ENCODE peak calls at places on chromosomes 2 and 18, in ten cellular contexts. M is AG08396; O is ecto neural progenitor cell; N is AG04449; B is stimulated activated CD8-positive, alpha-beta memory T cell treated with anti-CD3 and anti-CD28 coated beads, Interleukin-15, amount 100 ng/mL, for 24 hours; A is T-cell; I is psoas muscle; X is substantia nigra; Q is hippocampal formation; U is HTR-8/SVneo. E is an unnamed sample.

GRCh38 chr2:191322838-191323506 is 77.8 kb downstream of the MYO1B start:
- DNase-seq in N (no peak), I (no peak), M (no peak), A (no peak), Q (no peak), O (no peak), X (no peak), B (no peak), U (no peak), E (no peak)

GRCh38 chr18:63579643-63580042 is 7.5 kb upstream of the SERPINB13 start:
- DNase-seq in M (no peak), U (no peak), Q (no peak), B (no peak), X (no peak), N (no peak), I (no peak), A (no peak), O (no peak), E (no peak)

GRCh38 chr2:238404406-238405216 is 22.1 kb upstream of the ASB1 start:
- DNase-seq in A (no peak), B (no peak), Q (no peak), O (no peak), M (no peak), U (no peak), N (no peak), I (no peak), X (no peak), E (no peak)

GRCh38 chr2:98727758-98728718 is 2.9 kb downstream of the MGAT4A start:
- DNase-seq in O (no peak), A (no peak), N (no peak), Q (no peak), X (no peak), B (no peak), M (no peak), U (no peak), I (no peak), E (no peak)

GRCh38 chr2:132448771-132449170 is 32.2 kb downstream of the GPR39 start:
- DNase-seq in Q (peak; percentile 11), A (no peak), N (no peak), O (no peak), U (peak; percentile 30), B (no peak), I (no peak), X (no peak), M (peak; percentile 40), E (peak; percentile 33)

GRCh38 chr2:138830547-138830946 is 50.4 kb upstream of the NXPH2 start:
- DNase-seq in U (no peak), Q (no peak), N (no peak), O (no peak), M (no peak), B (no peak), A (no peak), X (no peak), I (no peak), E (peak; percentile 23)

GRCh38 chr2:207253946-207254345 is 88.2 kb upstream of the KLF7 start:
- DNase-seq in Q (no peak), I (no peak), A (no peak), U (peak; percentile 54), B (no peak), N (peak; percentile 92), X (no peak), M (peak; percentile 43), O (no peak), E (peak; percentile 87)

GRCh38 chr2:80546766-80547165 is 242.2 kb upstream of the LRRTM1 start:
- DNase-seq in N (no peak), M (no peak), A (no peak), O (no peak), Q (no peak), I (no peak), B (no peak), X (no peak), U (no peak), E (peak; percentile 68)

GRCh38 chr2:64807417-64807816 is 153.7 kb upstream of the SERTAD2 start:
- DNase-seq in U (peak; percentile 87), B (no peak), X (no peak), M (peak; percentile 83), I (no peak), N (peak; percentile 99), A (no peak), O (no peak), Q (no peak), E (peak; percentile 100)

GRCh38 chr2:198273670-198274069 is 469.3 kb downstream of the PLCL1 start:
- DNase-seq in U (no peak), N (no peak), O (no peak), A (no peak), B (no peak), Q (peak; percentile 53), M (no peak), X (no peak), I (no peak), E (peak; percentile 21)

GRCh38 chr2:115678129-115678528 is 1235.7 kb downstream of the DPP10 start:
- DNase-seq in X (no peak), U (no peak), Q (no peak), B (no peak), A (no peak), O (no peak), N (no peak), I (no peak), M (no peak), E (no peak)

GRCh38 chr2:144455979-144456378 is 63.9 kb downstream of the ZEB2 start:
- DNase-seq in N (no peak), X (no peak), Q (no peak), A (no peak), B (no peak), O (no peak), M (no peak), U (no peak), I (no peak), E (no peak)

GRCh38 chr2:24317491-24317920 is 42.8 kb downstream of the ITSN2 start:
- DNase-seq in I (no peak), N (no peak), M (no peak), B (no peak), Q (no peak), U (no peak), O (no peak), X (no peak), A (no peak), E (no peak)

GRCh38 chr2:10072656-10073480 is 7.3 kb downstream of the CYS1 start:
- DNase-seq in A (peak; percentile 72), B (peak; percentile 47), Q (peak; percentile 73), U (peak; percentile 93), M (peak; percentile 90), X (peak; percentile 70), I (peak; percentile 75), O (peak; percentile 88), N (peak; percentile 36), E (peak; percentile 77)

GRCh38 chr2:68831688-68832087 is 39.5 kb downstream of the BMP10 start:
- DNase-seq in U (no peak), N (peak; percentile 3), O (no peak), M (peak; percentile 46), Q (no peak), X (no peak), B (no peak), A (no peak), I (no peak), E (no peak)